ENCODE peak calls at places on chromosomes 3 and 15, in four cellular contexts. Q, L, Z and O are unnamed samples.

GRCh38 chr3:13420051-13420816 is at the start of gene NUP210:
- DNase-seq in L (peak; percentile 71), Z (peak; percentile 72), Q (no peak), O (peak; percentile 85)

GRCh38 chr3:14796403-14797077 is 22.2 kb upstream of the FGD5 start:
- DNase-seq in Z (no peak), Q (no peak), L (no peak), O (peak; percentile 46)

GRCh38 chr3:48492461-48493202 is 11.3 kb downstream of the SHISA5 start:
- DNase-seq in L (no peak), Q (no peak), Z (no peak), O (no peak)

GRCh38 chr3:178095522-178095921 is 440.7 kb upstream of the KCNMB2 start:
- DNase-seq in L (no peak), Q (no peak), Z (no peak), O (no peak)

GRCh38 chr15:76347507-76348055 is 11.0 kb downstream of the ISL2 start:
- DNase-seq in Q (no peak), L (no peak), Z (no peak), O (no peak)

GRCh38 chr3:35664460-35664919 is 25.2 kb downstream of the ARPP21 start:
- DNase-seq in Z (no peak), Q (peak; percentile 44), L (no peak), O (peak; percentile 39)

GRCh38 chr15:101200181-101200580 is 51.7 kb downstream of the CHSY1 start:
- DNase-seq in Q (no peak), Z (no peak), L (no peak), O (no peak)

GRCh38 chr3:84724877-84725276 is 233.9 kb upstream of the CADM2 start:
- DNase-seq in Z (no peak), Q (no peak), L (no peak), O (no peak)

GRCh38 chr3:88142094-88142624 is 7.6 kb upstream of the C3orf38 start:
- DNase-seq in Q (no peak), Z (no peak), L (no peak), O (no peak)

GRCh38 chr3:46576-46975 is 150.0 kb upstream of the CHL1 start:
- DNase-seq in Z (no peak), Q (no peak), L (no peak), O (no peak)

GRCh38 chr3:57279685-57280084 is 12.8 kb downstream of the ASB14 start:
- DNase-seq in Q (no peak), Z (no peak), L (peak; percentile 2), O (no peak)

GRCh38 chr3:74845086-74845485 is 230.6 kb upstream of the CNTN3 start:
- DNase-seq in Q (no peak), Z (no peak), L (no peak), O (no peak)

GRCh38 chr3:144763878-144764454 is 792.3 kb downstream of the DIPK2A start:
- DNase-seq in Z (no peak), Q (no peak), L (no peak), O (no peak)

GRCh38 chr3:141429371-141430035 is 57.3 kb upstream of the RASA2 start:
- DNase-seq in L (no peak), Z (no peak), Q (no peak), O (no peak)

GRCh38 chr3:69986419-69986818 is 13.1 kb upstream of the SAMMSON start:
- DNase-seq in L (no peak), Q (no peak), Z (no peak), O (no peak)

GRCh38 chr3:70519913-70520659 is 207.6 kb upstream of the MDFIC2 start:
- DNase-seq in Q (peak; percentile 16), Z (no peak), L (no peak), O (no peak)

GRCh38 chr3:4358273-4358672 is 55.1 kb downstream of the SETMAR start:
- DNase-seq in Q (no peak), L (no peak), Z (no peak), O (no peak)

GRCh38 chr15:61917457-61917856 is 142.8 kb downstream of the VPS13C start:
- DNase-seq in Z (no peak), Q (no peak), L (no peak), O (no peak)

GRCh38 chr3:5330152-5330810 is 142.8 kb downstream of the EDEM1 start:
- DNase-seq in Q (peak; percentile 0), Z (no peak), L (peak; percentile 34), O (no peak)

GRCh38 chr3:64237083-64237482 is 11.8 kb upstream of the PRICKLE2 start:
- DNase-seq in Q (no peak), Z (no peak), L (no peak), O (no peak)

GRCh38 chr15:85114886-85115285 is 133.2 kb downstream of the PDE8A start:
- DNase-seq in L (no peak), Q (no peak), Z (no peak), O (no peak)

GRCh38 chr15:30877070-30877469 is 26.6 kb upstream of the FAN1 start:
- DNase-seq in Q (no peak), L (no peak), Z (no peak), O (no peak)

GRCh38 chr3:40237892-40238571 is 71.5 kb upstream of the EIF1B start:
- DNase-seq in L (no peak), Q (peak; percentile 27), Z (no peak), O (peak; percentile 35)
- TF ChIP-seq CTCF in L (no peak), Q (peak; percentile 53), Z (no peak), O (peak; percentile 48)

GRCh38 chr3:134991472-134992010 is 196.5 kb downstream of the EPHB1 start:
- DNase-seq in L (no peak), Q (no peak), Z (no peak), O (no peak)

GRCh38 chr3:134988666-134989065 is 193.6 kb downstream of the EPHB1 start:
- DNase-seq in L (no peak), Z (no peak), Q (no peak), O (no peak)

DNA sequence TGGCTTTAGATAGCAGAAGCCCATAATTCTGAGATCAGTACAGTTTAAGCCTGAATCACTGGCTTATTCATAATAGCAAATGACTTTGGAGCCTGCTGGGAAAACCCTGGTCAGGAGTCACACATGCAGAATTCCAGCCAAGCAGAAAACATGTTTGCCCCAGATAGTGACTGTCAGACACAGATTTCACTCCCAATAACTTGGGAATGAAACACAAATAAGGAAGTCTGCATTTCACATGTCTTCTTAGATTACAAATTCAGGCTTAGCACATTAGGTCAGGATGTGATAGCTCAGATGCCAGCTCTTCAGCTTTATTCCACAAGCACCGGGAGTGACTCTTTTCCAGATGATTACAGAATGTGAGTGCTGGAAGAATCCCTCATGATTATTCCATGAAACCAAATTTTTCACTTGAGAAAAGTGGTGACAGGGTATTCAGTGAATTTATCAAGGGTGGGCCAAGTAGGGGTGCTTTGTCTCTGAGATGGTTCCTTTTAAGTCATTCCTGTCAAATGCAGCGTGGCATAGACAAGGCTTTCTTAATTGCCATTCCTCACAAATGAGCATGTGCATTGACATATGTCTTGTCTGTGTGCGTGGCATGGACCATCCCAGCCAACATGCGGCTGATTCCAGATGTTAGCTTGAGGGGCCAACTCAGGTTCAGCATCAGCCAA is 190.9 kb downstream of the EPHB1 start:
- DNase-seq in L (no peak), Q (peak; percentile 34), Z (no peak), O (no peak)
- TF ChIP-seq CTCF in L (no peak), Q (no peak), Z (no peak), O (no peak)

DNA sequence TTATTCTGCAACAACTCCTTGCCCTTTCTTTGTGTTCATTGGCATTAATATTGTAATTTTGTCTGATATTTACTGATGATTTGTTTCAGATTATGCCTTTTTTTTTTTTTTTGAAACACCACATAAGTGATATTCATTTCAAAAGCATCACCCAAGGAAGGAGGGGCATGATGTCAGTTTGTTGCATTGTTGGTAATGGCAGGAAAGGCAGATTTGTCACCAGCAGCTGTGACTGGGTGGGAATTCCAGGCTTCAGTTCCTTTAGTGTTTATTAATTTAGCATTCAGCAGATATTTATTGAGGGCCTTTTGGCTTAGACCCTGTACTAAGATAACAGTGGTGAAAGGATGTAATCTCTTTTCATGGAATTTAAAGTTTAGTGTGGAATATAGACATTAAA is 19.5 kb downstream of the SENP2 start:
- DNase-seq in Z (no peak), L (no peak), Q (no peak), O (no peak)
- TF ChIP-seq CTCF in Z (no peak), L (no peak), Q (no peak), O (no peak)

GRCh38 chr15:89074402-89075012 is 13.7 kb upstream of the ABHD2 start:
- DNase-seq in Q (no peak), Z (no peak), L (no peak), O (no peak)

GRCh38 chr15:89077750-89078149 is 10.5 kb upstream of the ABHD2 start:
- DNase-seq in Z (no peak), L (no peak), Q (no peak), O (no peak)

GRCh38 chr15:89078831-89079810 is 9.1 kb upstream of the ABHD2 start:
- DNase-seq in Q (no peak), L (no peak), Z (no peak), O (no peak)

GRCh38 chr15:89075121-89075640 is 13.1 kb upstream of the ABHD2 start:
- DNase-seq in Z (no peak), Q (no peak), L (no peak), O (no peak)

DNA sequence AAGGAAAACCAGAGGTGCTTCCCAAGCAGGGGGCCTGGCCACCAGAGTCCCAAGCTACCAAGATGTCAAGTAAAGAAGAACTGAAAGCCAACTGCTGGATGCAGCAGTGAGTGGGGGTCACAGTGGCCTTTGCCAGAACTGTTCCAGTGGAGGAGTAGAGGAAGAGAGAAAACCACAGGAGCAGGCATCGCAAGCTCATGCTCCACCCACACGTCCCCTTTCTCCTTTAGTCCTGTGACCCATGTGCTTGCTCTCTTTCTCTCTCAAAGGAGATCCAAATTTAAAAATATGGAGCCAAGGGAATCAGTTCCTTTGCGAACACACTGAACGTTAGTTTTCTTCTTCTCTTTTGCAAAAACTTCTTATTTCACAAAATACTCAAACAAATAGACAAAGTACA is 12.4 kb upstream of the ABHD2 start:
- DNase-seq in L (no peak), Q (no peak), Z (no peak), O (no peak)
- TF ChIP-seq CTCF in L (no peak), Q (no peak), Z (no peak), O (no peak)